ENCODE peak calls at places on chromosomes 4 and X, in ten cellular contexts. M is stimulated activated CD4-positive, alpha-beta T cell treated with anti-CD3 and anti-CD28 coated beads, TNF-alpha, amount 100 ng/mL, for 1 hour; R is chondrocyte; A is GM04503; T is NCI-H1092; B is left lung; S is Jurkat, Clone E6-1; P is left cardiac atrium; C is CD8-positive, alpha-beta memory T cell; N is GM23338. E is an unnamed sample.
A peak's percentile ranks its signal among the peaks of the same experiment; 100 is the strongest.

GRCh38 chrX:148609766-148610698 is 109.6 kb downstream of the AFF2 start:
- DNase-seq in M (no peak), R (no peak), A (no peak), T (no peak), B (peak; percentile 31), S (no peak), P (no peak), C (no peak), N (peak; percentile 74), E (no peak)

GRCh38 chrX:138485767-138486166 is 225.8 kb downstream of the FGF13 start:
- DNase-seq in M (no peak), R (no peak), A (no peak), T (no peak), B (no peak), S (no peak), P (no peak), C (no peak), N (peak; percentile 72), E (no peak)

GRCh38 chrX:100491174-100491573 is 81.1 kb upstream of the PCDH19 start:
- DNase-seq in M (no peak), R (no peak), A (no peak), T (no peak), B (no peak), S (no peak), P (no peak), C (no peak), N (no peak), E (no peak)

GRCh38 chr4:30719363-30720020 is 677 bp upstream of the PCDH7 start:
- DNase-seq in M (no peak), R (peak; percentile 90), A (no peak), T (peak; percentile 26), B (peak; percentile 48), S (no peak), P (peak; percentile 67), C (no peak), N (peak; percentile 83), E (no peak)

GRCh38 chr4:46676364-46676763 is 232.7 kb downstream of the COX7B2 start:
- DNase-seq in M (no peak), R (no peak), A (no peak), T (no peak), B (no peak), S (no peak), P (no peak), C (no peak), N (peak; percentile 65), E (no peak)

GRCh38 chrX:143635915-143636314 is at the start of gene SLITRK4:
- DNase-seq in M (no peak), R (no peak), A (no peak), T (no peak), B (no peak), S (no peak), P (no peak), C (no peak), N (peak; percentile 82), E (no peak)

GRCh38 chr4:17817027-17817426 is 6.2 kb downstream of the NCAPG start:
- DNase-seq in M (no peak), R (no peak), A (peak; percentile 53), T (peak; percentile 16), B (no peak), S (peak; percentile 53), P (no peak), C (no peak), N (peak; percentile 70), E (no peak)

GRCh38 chr4:97720869-97721432 is 422.3 kb downstream of the STPG2 start:
- DNase-seq in M (no peak), R (no peak), A (no peak), T (no peak), B (no peak), S (no peak), P (no peak), C (no peak), N (peak; percentile 41), E (no peak)

GRCh38 chr4:6915041-6916005 is 5.7 kb downstream of the TBC1D14 start:
- DNase-seq in M (no peak), R (no peak), A (no peak), T (no peak), B (no peak), S (no peak), P (no peak), C (no peak), N (no peak), E (no peak)

GRCh38 chr4:159229164-159229563 is 126.3 kb downstream of the RAPGEF2 start:
- DNase-seq in M (no peak), R (no peak), A (peak; percentile 22), T (no peak), B (no peak), S (no peak), P (no peak), C (no peak), N (peak; percentile 77), E (no peak)

GRCh38 chr4:110900206-110900769 is 277.4 kb upstream of the PITX2 start:
- DNase-seq in M (no peak), R (no peak), A (no peak), T (no peak), B (no peak), S (no peak), P (no peak), C (no peak), N (no peak), E (no peak)

GRCh38 chrX:33831211-33831610 is 300.9 kb downstream of the FAM47A start:
- DNase-seq in M (no peak), R (no peak), A (no peak), T (no peak), B (no peak), S (no peak), P (no peak), C (no peak), N (no peak), E (no peak)

GRCh38 chrX:48711929-48712505 is 15.5 kb downstream of the SUV39H1 start:
- DNase-seq in M (no peak), R (no peak), A (no peak), T (no peak), B (no peak), S (no peak), P (no peak), C (no peak), N (no peak), E (no peak)

GRCh38 chr4:139740531-139741041 is 75.0 kb downstream of the MGST2 start:
- DNase-seq in M (no peak), R (no peak), A (peak; percentile 75), T (peak; percentile 94), B (peak; percentile 81), S (no peak), P (peak; percentile 78), C (no peak), N (no peak), E (no peak)

GRCh38 chr4:124903995-124904722 is 191.6 kb upstream of the ANKRD50 start:
- DNase-seq in M (no peak), R (no peak), A (no peak), T (peak; percentile 72), B (peak; percentile 37), S (no peak), P (peak; percentile 27), C (no peak), N (peak; percentile 29), E (no peak)

GRCh38 chrX:73214366-73215094 is at the start of gene NAP1L2:
- DNase-seq in M (no peak), R (no peak), A (no peak), T (no peak), B (no peak), S (peak; percentile 74), P (peak; percentile 26), C (peak; percentile 60), N (peak; percentile 61), E (peak; percentile 11)

GRCh38 chr4:8741513-8742226 is 130.0 kb downstream of the HMX1 start:
- DNase-seq in M (no peak), R (peak; percentile 68), A (no peak), T (no peak), B (no peak), S (no peak), P (no peak), C (no peak), N (no peak), E (no peak)

GRCh38 chr4:84691170-84691691 is 108.3 kb downstream of the CDS1 start:
- DNase-seq in M (no peak), R (no peak), A (peak; percentile 89), T (no peak), B (no peak), S (no peak), P (no peak), C (no peak), N (peak; percentile 16), E (no peak)

GRCh38 chr4:158682071-158682470 is 10.0 kb downstream of the ETFDH start:
- DNase-seq in M (no peak), R (no peak), A (no peak), T (no peak), B (no peak), S (no peak), P (no peak), C (no peak), N (no peak), E (no peak)

E was measured in effector CD4-positive, alpha-beta T cell.